ENCODE peak calls at places on chromosomes 1 and 21, in eight cellular contexts. One of them, this sample, is unnamed.

GRCh38 chr1:81472387-81472786 is 328.3 kb upstream of the ADGRL2 start:
- DNase-seq in breast epithelium: no peak
- DNase-seq in IMR-90: no peak
- DNase-seq in GM23338: peak; percentile 24
- DNase-seq in SJSA1: no peak
- DNase-seq in A549: no peak
- DNase-seq in upper lobe of right lung: no peak
- DNase-seq in spleen: no peak
- DNase-seq in this sample: no peak

GRCh38 chr1:18936814-18937481 is 19.5 kb downstream of the IFFO2 start:
- DNase-seq in breast epithelium: no peak
- DNase-seq in IMR-90: no peak
- DNase-seq in GM23338: no peak
- DNase-seq in SJSA1: no peak
- DNase-seq in A549: no peak
- DNase-seq in upper lobe of right lung: no peak
- DNase-seq in spleen: peak; percentile 61
- DNase-seq in this sample: no peak

GRCh38 chr1:36322786-36323635 is 434 bp downstream of the EVA1B start:
- DNase-seq in breast epithelium: no peak
- DNase-seq in IMR-90: peak; percentile 59
- DNase-seq in GM23338: peak; percentile 71
- DNase-seq in SJSA1: peak; percentile 70
- DNase-seq in A549: no peak
- DNase-seq in upper lobe of right lung: no peak
- DNase-seq in spleen: peak; percentile 88
- DNase-seq in this sample: peak; percentile 53

GRCh38 chr1:78533536-78533935 is 42.8 kb downstream of the PTGFR start:
- DNase-seq in breast epithelium: no peak
- DNase-seq in IMR-90: no peak
- DNase-seq in GM23338: no peak
- DNase-seq in SJSA1: no peak
- DNase-seq in A549: no peak
- DNase-seq in upper lobe of right lung: no peak
- DNase-seq in spleen: no peak
- DNase-seq in this sample: no peak

GRCh38 chr1:170586321-170586855 is 54.4 kb downstream of the GORAB start:
- DNase-seq in breast epithelium: peak; percentile 25
- DNase-seq in IMR-90: no peak
- DNase-seq in GM23338: peak; percentile 58
- DNase-seq in SJSA1: no peak
- DNase-seq in A549: no peak
- DNase-seq in upper lobe of right lung: no peak
- DNase-seq in spleen: no peak
- DNase-seq in this sample: peak; percentile 26

GRCh38 chr1:210687582-210688279 is 359.0 kb downstream of the HHAT start:
- DNase-seq in breast epithelium: no peak
- DNase-seq in IMR-90: peak; percentile 12
- DNase-seq in GM23338: no peak
- DNase-seq in SJSA1: no peak
- DNase-seq in A549: peak; percentile 25
- DNase-seq in upper lobe of right lung: no peak
- DNase-seq in spleen: no peak
- DNase-seq in this sample: no peak

GRCh38 chr1:35931424-35932157 is 686 bp downstream of the AGO3 start:
- DNase-seq in breast epithelium: no peak
- DNase-seq in IMR-90: peak; percentile 5
- DNase-seq in GM23338: no peak
- DNase-seq in SJSA1: no peak
- DNase-seq in A549: no peak
- DNase-seq in upper lobe of right lung: peak; percentile 70
- DNase-seq in spleen: no peak
- DNase-seq in this sample: no peak

GRCh38 chr1:64856564-64856963 is 109.8 kb downstream of the JAK1 start:
- DNase-seq in breast epithelium: peak; percentile 80
- DNase-seq in IMR-90: peak; percentile 15
- DNase-seq in GM23338: no peak
- DNase-seq in SJSA1: no peak
- DNase-seq in A549: no peak
- DNase-seq in upper lobe of right lung: peak; percentile 83
- DNase-seq in spleen: no peak
- DNase-seq in this sample: peak; percentile 33

GRCh38 chr21:45378258-45378966 is 26.6 kb upstream of the COL18A1 start:
- DNase-seq in breast epithelium: no peak
- DNase-seq in IMR-90: peak; percentile 57
- DNase-seq in GM23338: peak; percentile 80
- DNase-seq in SJSA1: peak; percentile 95
- DNase-seq in A549: no peak
- DNase-seq in upper lobe of right lung: peak; percentile 48
- DNase-seq in spleen: peak; percentile 61
- DNase-seq in this sample: peak; percentile 12

GRCh38 chr21:44527156-44527982 is 12.6 kb downstream of the KRTAP10-1 start:
- DNase-seq in breast epithelium: no peak
- DNase-seq in IMR-90: no peak
- DNase-seq in GM23338: no peak
- DNase-seq in SJSA1: no peak
- DNase-seq in A549: no peak
- DNase-seq in upper lobe of right lung: peak; percentile 39
- DNase-seq in spleen: no peak
- DNase-seq in this sample: peak; percentile 1

GRCh38 chr1:59674605-59675004 is 140.1 kb upstream of the HOOK1 start:
- DNase-seq in breast epithelium: peak; percentile 50
- DNase-seq in IMR-90: peak; percentile 24
- DNase-seq in GM23338: no peak
- DNase-seq in SJSA1: no peak
- DNase-seq in A549: no peak
- DNase-seq in upper lobe of right lung: no peak
- DNase-seq in spleen: no peak
- DNase-seq in this sample: no peak

GRCh38 chr1:203084588-203085527 is 954 bp downstream of the MYOG start:
- DNase-seq in breast epithelium: peak; percentile 2
- DNase-seq in IMR-90: no peak
- DNase-seq in GM23338: peak; percentile 73
- DNase-seq in SJSA1: peak; percentile 28
- DNase-seq in A549: no peak
- DNase-seq in upper lobe of right lung: no peak
- DNase-seq in spleen: peak; percentile 67
- DNase-seq in this sample: no peak

GRCh38 chr1:6276765-6277555 is 16.1 kb upstream of the GPR153 start:
- DNase-seq in breast epithelium: no peak
- DNase-seq in IMR-90: no peak
- DNase-seq in GM23338: no peak
- DNase-seq in SJSA1: no peak
- DNase-seq in A549: no peak
- DNase-seq in upper lobe of right lung: no peak
- DNase-seq in spleen: no peak
- DNase-seq in this sample: no peak

GRCh38 chr1:110477445-110477957 is 26.6 kb downstream of the PROK1 start:
- DNase-seq in breast epithelium: no peak
- DNase-seq in IMR-90: no peak
- DNase-seq in GM23338: peak; percentile 50
- DNase-seq in SJSA1: no peak
- DNase-seq in A549: peak; percentile 50
- DNase-seq in upper lobe of right lung: no peak
- DNase-seq in spleen: no peak
- DNase-seq in this sample: no peak

DNA sequence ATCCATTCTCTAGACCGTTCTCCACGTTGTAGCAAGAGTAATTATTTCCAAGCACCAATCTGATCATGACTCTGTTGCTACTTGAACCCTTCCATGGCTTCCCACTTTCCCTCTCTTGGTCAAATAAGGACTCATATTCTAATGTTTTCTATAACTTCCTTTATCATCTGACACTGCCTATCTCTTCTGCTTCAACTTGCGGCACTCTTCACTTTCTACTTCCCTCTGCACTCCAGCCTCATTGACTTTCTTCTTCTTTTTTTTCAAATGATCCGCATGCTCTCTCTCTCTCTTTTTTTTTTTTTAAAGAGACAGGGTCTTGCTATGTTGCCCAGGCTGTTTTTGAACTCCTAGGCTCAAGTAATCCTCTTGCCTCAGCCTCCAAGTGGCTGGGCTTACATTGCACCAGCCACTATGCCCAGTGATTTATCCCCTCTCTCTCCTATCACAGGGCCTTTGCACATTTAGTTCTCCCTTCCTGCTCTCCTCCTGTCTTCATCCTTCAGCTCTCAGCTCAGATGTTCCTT is 7.3 kb upstream of the IL10 start:
- DNase-seq in breast epithelium: no peak
- DNase-seq in IMR-90: no peak
- DNase-seq in GM23338: no peak
- DNase-seq in SJSA1: no peak
- DNase-seq in A549: no peak
- DNase-seq in upper lobe of right lung: no peak
- DNase-seq in spleen: no peak
- DNase-seq in this sample: no peak
- H3K4me1 ChIP-seq in breast epithelium: no peaks in the 10 kb centered on the region
- H3K4me1 ChIP-seq in IMR-90: no peaks in the 10 kb centered on the region
- H3K4me1 ChIP-seq in GM23338: no peaks in the 10 kb centered on the region
- H3K4me1 ChIP-seq in SJSA1: no peaks in the 10 kb centered on the region
- H3K4me1 ChIP-seq in A549: no peaks in the 10 kb centered on the region
- H3K4me1 ChIP-seq in upper lobe of right lung: peaks cover 2% of the 10 kb centered on the region
- H3K4me1 ChIP-seq in spleen: peaks cover 52% of the 10 kb centered on the region
- H3K4me1 ChIP-seq in this sample: no peaks in the 10 kb centered on the region

GRCh38 chr1:224213438-224214119 is 30.5 kb downstream of the DEGS1 start:
- DNase-seq in breast epithelium: no peak
- DNase-seq in IMR-90: no peak
- DNase-seq in GM23338: peak; percentile 82
- DNase-seq in SJSA1: no peak
- DNase-seq in A549: no peak
- DNase-seq in upper lobe of right lung: no peak
- DNase-seq in spleen: no peak
- DNase-seq in this sample: no peak
- H3K4me1 ChIP-seq in breast epithelium: no peaks in the 10 kb centered on the region
- H3K4me1 ChIP-seq in IMR-90: peaks cover 3% of the 10 kb centered on the region
- H3K4me1 ChIP-seq in GM23338: peaks cover 13% of the 10 kb centered on the region
- H3K4me1 ChIP-seq in SJSA1: peaks cover 3% of the 10 kb centered on the region
- H3K4me1 ChIP-seq in A549: peaks cover 23% of the 10 kb centered on the region
- H3K4me1 ChIP-seq in upper lobe of right lung: peaks cover 5% of the 10 kb centered on the region
- H3K4me1 ChIP-seq in spleen: peaks cover 19% of the 10 kb centered on the region
- H3K4me1 ChIP-seq in this sample: peaks cover 45% of the 10 kb centered on the region

GRCh38 chr1:178122283-178122682 is 28.4 kb downstream of the RASAL2 start:
- DNase-seq in breast epithelium: no peak
- DNase-seq in IMR-90: peak; percentile 7
- DNase-seq in GM23338: no peak
- DNase-seq in SJSA1: no peak
- DNase-seq in A549: no peak
- DNase-seq in upper lobe of right lung: no peak
- DNase-seq in spleen: no peak
- DNase-seq in this sample: no peak
- H3K4me1 ChIP-seq in breast epithelium: no peaks in the 10 kb centered on the region
- H3K4me1 ChIP-seq in IMR-90: peaks cover 4% of the 10 kb centered on the region
- H3K4me1 ChIP-seq in GM23338: peaks cover 20% of the 10 kb centered on the region
- H3K4me1 ChIP-seq in SJSA1: peaks cover 45% of the 10 kb centered on the region
- H3K4me1 ChIP-seq in A549: peaks cover 40% of the 10 kb centered on the region
- H3K4me1 ChIP-seq in upper lobe of right lung: peaks cover 5% of the 10 kb centered on the region
- H3K4me1 ChIP-seq in spleen: peaks cover 14% of the 10 kb centered on the region
- H3K4me1 ChIP-seq in this sample: peaks cover 61% of the 10 kb centered on the region

DNA sequence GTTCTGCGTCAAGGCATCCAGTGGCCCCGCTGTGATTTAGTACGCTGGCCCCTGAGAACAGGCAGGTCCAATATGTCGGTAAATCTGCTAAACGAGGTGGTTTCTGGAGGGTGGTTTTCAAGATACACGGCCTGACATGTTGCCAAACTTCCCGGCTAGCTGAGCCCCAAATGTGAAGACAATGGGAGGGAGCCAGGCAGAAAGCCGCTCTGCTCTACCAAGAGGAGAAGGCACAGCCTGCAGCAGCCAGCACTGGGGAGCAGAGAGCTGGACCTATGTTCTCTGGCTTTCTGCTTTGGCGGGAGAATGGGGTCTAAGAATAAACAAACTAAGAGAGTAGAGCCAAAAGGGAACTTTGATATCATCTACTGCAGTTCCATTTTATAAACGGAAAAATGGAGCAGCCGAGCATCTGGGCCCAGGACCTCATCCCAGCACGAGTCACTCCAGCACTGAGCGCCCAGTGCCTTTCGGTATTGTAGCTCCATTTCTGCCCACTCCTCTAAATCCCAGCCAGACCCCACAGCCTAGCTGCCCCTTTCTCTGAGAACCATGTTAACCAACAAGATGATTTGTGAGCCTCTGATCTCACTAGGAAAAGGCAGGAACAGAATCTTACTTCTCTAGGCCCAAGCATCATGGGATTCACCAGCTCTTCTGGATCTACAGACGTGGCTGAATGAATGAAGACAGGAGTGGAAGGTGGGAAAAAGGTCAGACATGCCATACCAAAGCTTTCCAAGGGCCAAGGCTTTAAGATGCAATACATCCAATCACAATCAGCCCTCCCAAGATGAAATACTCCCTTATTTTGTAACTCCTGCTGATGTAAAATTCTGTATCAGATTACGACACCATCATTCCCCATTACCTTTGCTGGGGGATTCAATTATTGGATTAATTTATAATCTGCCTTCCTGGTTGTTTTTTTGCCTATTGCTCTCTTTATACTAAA is 81.2 kb downstream of the SSBP3 start:
- DNase-seq in breast epithelium: no peak
- DNase-seq in IMR-90: peak; percentile 24
- DNase-seq in GM23338: no peak
- DNase-seq in SJSA1: no peak
- DNase-seq in A549: no peak
- DNase-seq in upper lobe of right lung: no peak
- DNase-seq in spleen: no peak
- DNase-seq in this sample: no peak
- H3K4me1 ChIP-seq in breast epithelium: peaks cover 16% of the 10 kb centered on the region
- H3K4me1 ChIP-seq in IMR-90: peaks cover 48% of the 10 kb centered on the region
- H3K4me1 ChIP-seq in GM23338: peaks cover 81% of the 10 kb centered on the region
- H3K4me1 ChIP-seq in SJSA1: peaks cover 29% of the 10 kb centered on the region
- H3K4me1 ChIP-seq in A549: no peaks in the 10 kb centered on the region
- H3K4me1 ChIP-seq in upper lobe of right lung: peaks cover 61% of the 10 kb centered on the region
- H3K4me1 ChIP-seq in spleen: peaks cover 86% of the 10 kb centered on the region
- H3K4me1 ChIP-seq in this sample: peaks cover 81% of the 10 kb centered on the region

DNA sequence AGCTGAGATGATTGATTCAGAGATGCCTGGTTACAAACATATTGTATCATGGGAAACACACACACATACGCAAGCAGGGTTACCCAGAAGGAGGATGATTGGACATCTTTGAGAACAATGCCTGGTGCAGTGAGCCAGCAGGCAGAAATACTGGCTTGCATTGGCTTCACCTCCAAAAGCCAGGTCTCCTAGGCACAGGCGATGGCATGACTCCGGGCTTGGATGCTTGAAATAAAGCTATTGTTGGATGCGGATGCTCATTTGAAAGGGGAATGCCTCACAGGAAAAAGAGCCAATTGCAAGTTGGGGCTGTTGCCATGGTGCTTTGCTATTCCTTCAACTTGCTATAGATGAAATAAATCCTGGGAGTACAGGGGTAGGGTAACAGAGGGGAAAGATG is 180.7 kb upstream of the SGIP1 start:
- DNase-seq in breast epithelium: no peak
- DNase-seq in IMR-90: no peak
- DNase-seq in GM23338: peak; percentile 85
- DNase-seq in SJSA1: no peak
- DNase-seq in A549: no peak
- DNase-seq in upper lobe of right lung: no peak
- DNase-seq in spleen: no peak
- DNase-seq in this sample: no peak
- H3K4me1 ChIP-seq in breast epithelium: peaks cover 9% of the 10 kb centered on the region
- H3K4me1 ChIP-seq in IMR-90: peaks cover 17% of the 10 kb centered on the region
- H3K4me1 ChIP-seq in GM23338: peaks cover 70% of the 10 kb centered on the region
- H3K4me1 ChIP-seq in SJSA1: peaks cover 75% of the 10 kb centered on the region
- H3K4me1 ChIP-seq in A549: peaks cover 97% of the 10 kb centered on the region
- H3K4me1 ChIP-seq in upper lobe of right lung: peaks cover 53% of the 10 kb centered on the region
- H3K4me1 ChIP-seq in spleen: peaks cover 84% of the 10 kb centered on the region
- H3K4me1 ChIP-seq in this sample: peaks cover 98% of the 10 kb centered on the region